ENCODE peak calls at places on chromosomes 1 and 21, in ten cellular contexts. One of them, this sample, is unnamed. For H3K4me1, the result is how much of the 10 kb centered on the place peaks cover.

GRCh38 chr21:33290441-33290840 is 24.3 kb downstream of the IL10RB start:
- DNase-seq in heart left ventricle: no peak
- DNase-seq in heart right ventricle: no peak
- DNase-seq in ovary: no peak
- DNase-seq in transverse colon: peak
- DNase-seq in effector memory CD4-positive, alpha-beta T cell: no peak
- DNase-seq in PC-3: no peak
- DNase-seq in gastrocnemius medialis: no peak
- DNase-seq in pancreas: peak
- DNase-seq in esophagus squamous epithelium: no peak
- DNase-seq in this sample: no peak

GRCh38 chr1:218467101-218467728 is 122.1 kb downstream of the TGFB2 start:
- DNase-seq in pancreas: no peak
- DNase-seq in effector memory CD4-positive, alpha-beta T cell: no peak
- DNase-seq in transverse colon: no peak
- DNase-seq in ovary: no peak
- DNase-seq in esophagus squamous epithelium: no peak
- DNase-seq in gastrocnemius medialis: no peak
- DNase-seq in heart right ventricle: no peak
- DNase-seq in PC-3: no peak
- DNase-seq in heart left ventricle: no peak
- DNase-seq in this sample: no peak

GRCh38 chr21:26949830-26950229 is 17.1 kb downstream of the ADAMTS5 start:
- DNase-seq in pancreas: no peak
- DNase-seq in transverse colon: no peak
- DNase-seq in esophagus squamous epithelium: no peak
- DNase-seq in heart right ventricle: no peak
- DNase-seq in ovary: no peak
- DNase-seq in effector memory CD4-positive, alpha-beta T cell: no peak
- DNase-seq in gastrocnemius medialis: no peak
- DNase-seq in PC-3: no peak
- DNase-seq in heart left ventricle: no peak
- DNase-seq in this sample: no peak

GRCh38 chr1:53641481-53642214 is 97.3 kb downstream of the GLIS1 start:
- DNase-seq in heart left ventricle: no peak
- DNase-seq in esophagus squamous epithelium: no peak
- DNase-seq in PC-3: no peak
- DNase-seq in heart right ventricle: no peak
- DNase-seq in pancreas: no peak
- DNase-seq in gastrocnemius medialis: no peak
- DNase-seq in ovary: no peak
- DNase-seq in transverse colon: no peak
- DNase-seq in effector memory CD4-positive, alpha-beta T cell: no peak
- DNase-seq in this sample: no peak

GRCh38 chr1:205018381-205018780 is 24.6 kb upstream of the CNTN2 start:
- DNase-seq in gastrocnemius medialis: no peak
- DNase-seq in heart right ventricle: no peak
- DNase-seq in heart left ventricle: no peak
- DNase-seq in esophagus squamous epithelium: no peak
- DNase-seq in effector memory CD4-positive, alpha-beta T cell: no peak
- DNase-seq in transverse colon: no peak
- DNase-seq in ovary: no peak
- DNase-seq in PC-3: no peak
- DNase-seq in pancreas: no peak
- DNase-seq in this sample: no peak

GRCh38 chr1:59198565-59198964 is 98.3 kb upstream of the FGGY start:
- DNase-seq in heart left ventricle: no peak
- DNase-seq in esophagus squamous epithelium: no peak
- DNase-seq in effector memory CD4-positive, alpha-beta T cell: no peak
- DNase-seq in PC-3: no peak
- DNase-seq in ovary: no peak
- DNase-seq in heart right ventricle: no peak
- DNase-seq in pancreas: no peak
- DNase-seq in gastrocnemius medialis: peak
- DNase-seq in transverse colon: no peak
- DNase-seq in this sample: no peak

GRCh38 chr21:45070970-45071369 is 3.4 kb upstream of the ADARB1 start:
- DNase-seq in heart left ventricle: no peak
- DNase-seq in esophagus squamous epithelium: no peak
- DNase-seq in gastrocnemius medialis: no peak
- DNase-seq in effector memory CD4-positive, alpha-beta T cell: no peak
- DNase-seq in PC-3: no peak
- DNase-seq in pancreas: no peak
- DNase-seq in ovary: no peak
- DNase-seq in transverse colon: no peak
- DNase-seq in heart right ventricle: no peak
- DNase-seq in this sample: no peak

GRCh38 chr1:196698993-196699392 is 47.1 kb downstream of the CFH start:
- DNase-seq in pancreas: no peak
- DNase-seq in heart left ventricle: no peak
- DNase-seq in ovary: no peak
- DNase-seq in transverse colon: no peak
- DNase-seq in esophagus squamous epithelium: no peak
- DNase-seq in effector memory CD4-positive, alpha-beta T cell: no peak
- DNase-seq in heart right ventricle: no peak
- DNase-seq in gastrocnemius medialis: no peak
- DNase-seq in PC-3: no peak
- DNase-seq in this sample: no peak

GRCh38 chr1:30675761-30676160 is 47.6 kb downstream of the MATN1 start:
- DNase-seq in heart left ventricle: no peak
- DNase-seq in heart right ventricle: no peak
- DNase-seq in effector memory CD4-positive, alpha-beta T cell: no peak
- DNase-seq in esophagus squamous epithelium: no peak
- DNase-seq in pancreas: no peak
- DNase-seq in transverse colon: no peak
- DNase-seq in gastrocnemius medialis: no peak
- DNase-seq in ovary: no peak
- DNase-seq in PC-3: peak
- DNase-seq in this sample: no peak

GRCh38 chr1:156117414-156118174 is 3.1 kb downstream of the LMNA start:
- DNase-seq in esophagus squamous epithelium: no peak
- DNase-seq in transverse colon: no peak
- DNase-seq in pancreas: no peak
- DNase-seq in heart left ventricle: no peak
- DNase-seq in ovary: no peak
- DNase-seq in effector memory CD4-positive, alpha-beta T cell: no peak
- DNase-seq in gastrocnemius medialis: no peak
- DNase-seq in PC-3: peak
- DNase-seq in heart right ventricle: no peak
- DNase-seq in this sample: no peak

GRCh38 chr1:38029725-38030511 is 16.7 kb downstream of the POU3F1 start:
- DNase-seq in effector memory CD4-positive, alpha-beta T cell: no peak
- DNase-seq in transverse colon: peak
- DNase-seq in gastrocnemius medialis: no peak
- DNase-seq in heart right ventricle: peak
- DNase-seq in ovary: no peak
- DNase-seq in PC-3: peak
- DNase-seq in pancreas: peak
- DNase-seq in heart left ventricle: peak
- DNase-seq in esophagus squamous epithelium: no peak
- DNase-seq in this sample: no peak

GRCh38 chr21:41634211-41634694 is 126.3 kb upstream of the TMPRSS2 start:
- DNase-seq in heart left ventricle: no peak
- DNase-seq in PC-3: peak
- DNase-seq in gastrocnemius medialis: no peak
- DNase-seq in heart right ventricle: no peak
- DNase-seq in esophagus squamous epithelium: no peak
- DNase-seq in ovary: no peak
- DNase-seq in transverse colon: peak
- DNase-seq in pancreas: no peak
- DNase-seq in effector memory CD4-positive, alpha-beta T cell: no peak
- DNase-seq in this sample: no peak

GRCh38 chr1:53619088-53619810 is 119.7 kb downstream of the GLIS1 start:
- DNase-seq in pancreas: no peak
- DNase-seq in transverse colon: peak
- DNase-seq in effector memory CD4-positive, alpha-beta T cell: no peak
- DNase-seq in esophagus squamous epithelium: no peak
- DNase-seq in PC-3: no peak
- DNase-seq in heart left ventricle: no peak
- DNase-seq in ovary: no peak
- DNase-seq in gastrocnemius medialis: no peak
- DNase-seq in heart right ventricle: no peak
- DNase-seq in this sample: no peak

GRCh38 chr21:38355353-38355752 is 98.6 kb downstream of the KCNJ15 start:
- DNase-seq in transverse colon: no peak
- DNase-seq in effector memory CD4-positive, alpha-beta T cell: no peak
- DNase-seq in ovary: no peak
- DNase-seq in gastrocnemius medialis: no peak
- DNase-seq in esophagus squamous epithelium: no peak
- DNase-seq in heart right ventricle: no peak
- DNase-seq in PC-3: no peak
- DNase-seq in heart left ventricle: no peak
- DNase-seq in pancreas: no peak
- DNase-seq in this sample: no peak
- H3K4me1 ChIP-seq in transverse colon: under half
- H3K4me1 ChIP-seq in effector memory CD4-positive, alpha-beta T cell: under half
- H3K4me1 ChIP-seq in ovary: under half
- H3K4me1 ChIP-seq in gastrocnemius medialis: under half
- H3K4me1 ChIP-seq in esophagus squamous epithelium: under half
- H3K4me1 ChIP-seq in heart right ventricle: under half
- H3K4me1 ChIP-seq in PC-3: under half
- H3K4me1 ChIP-seq in heart left ventricle: under half
- H3K4me1 ChIP-seq in pancreas: under half
- H3K4me1 ChIP-seq in this sample: under half

GRCh38 chr1:67759692-67760029 is 73.6 kb downstream of the GNG12 start:
- DNase-seq in esophagus squamous epithelium: no peak
- DNase-seq in heart right ventricle: no peak
- DNase-seq in transverse colon: no peak
- DNase-seq in PC-3: peak
- DNase-seq in ovary: no peak
- DNase-seq in gastrocnemius medialis: no peak
- DNase-seq in effector memory CD4-positive, alpha-beta T cell: no peak
- DNase-seq in heart left ventricle: no peak
- DNase-seq in pancreas: no peak
- DNase-seq in this sample: no peak
- H3K27ac ChIP-seq in esophagus squamous epithelium: peak
- H3K27ac ChIP-seq in heart right ventricle: peak
- H3K27ac ChIP-seq in transverse colon: peak
- H3K27ac ChIP-seq in PC-3: peak
- H3K27ac ChIP-seq in ovary: no peak
- H3K27ac ChIP-seq in gastrocnemius medialis: peak
- H3K27ac ChIP-seq in effector memory CD4-positive, alpha-beta T cell: no peak
- H3K27ac ChIP-seq in heart left ventricle: no peak
- H3K27ac ChIP-seq in pancreas: peak
- H3K27ac ChIP-seq in this sample: no peak

GRCh38 chr1:11653101-11653601 is 1.1 kb downstream of the FBXO2 start:
- DNase-seq in heart left ventricle: no peak
- DNase-seq in ovary: no peak
- DNase-seq in PC-3: peak
- DNase-seq in esophagus squamous epithelium: no peak
- DNase-seq in pancreas: peak
- DNase-seq in heart right ventricle: no peak
- DNase-seq in transverse colon: no peak
- DNase-seq in effector memory CD4-positive, alpha-beta T cell: no peak
- DNase-seq in gastrocnemius medialis: no peak
- DNase-seq in this sample: no peak

GRCh38 chr1:11653616-11654570 is at the start of gene FBXO2:
- DNase-seq in PC-3: no peak
- DNase-seq in heart right ventricle: peak
- DNase-seq in ovary: no peak
- DNase-seq in esophagus squamous epithelium: no peak
- DNase-seq in transverse colon: peak
- DNase-seq in gastrocnemius medialis: no peak
- DNase-seq in heart left ventricle: no peak
- DNase-seq in effector memory CD4-positive, alpha-beta T cell: no peak
- DNase-seq in pancreas: peak
- DNase-seq in this sample: no peak

GRCh38 chr1:11652203-11652780 is 1.9 kb downstream of the FBXO2 start:
- DNase-seq in PC-3: no peak
- DNase-seq in heart left ventricle: no peak
- DNase-seq in gastrocnemius medialis: no peak
- DNase-seq in ovary: no peak
- DNase-seq in pancreas: no peak
- DNase-seq in esophagus squamous epithelium: no peak
- DNase-seq in effector memory CD4-positive, alpha-beta T cell: no peak
- DNase-seq in heart right ventricle: no peak
- DNase-seq in transverse colon: no peak
- DNase-seq in this sample: no peak

GRCh38 chr1:11655263-11656079 is 794 bp downstream of the FBXO44 start:
- DNase-seq in gastrocnemius medialis: no peak
- DNase-seq in PC-3: no peak
- DNase-seq in ovary: no peak
- DNase-seq in esophagus squamous epithelium: no peak
- DNase-seq in effector memory CD4-positive, alpha-beta T cell: no peak
- DNase-seq in transverse colon: no peak
- DNase-seq in pancreas: peak
- DNase-seq in heart right ventricle: no peak
- DNase-seq in heart left ventricle: no peak
- DNase-seq in this sample: no peak

DNA sequence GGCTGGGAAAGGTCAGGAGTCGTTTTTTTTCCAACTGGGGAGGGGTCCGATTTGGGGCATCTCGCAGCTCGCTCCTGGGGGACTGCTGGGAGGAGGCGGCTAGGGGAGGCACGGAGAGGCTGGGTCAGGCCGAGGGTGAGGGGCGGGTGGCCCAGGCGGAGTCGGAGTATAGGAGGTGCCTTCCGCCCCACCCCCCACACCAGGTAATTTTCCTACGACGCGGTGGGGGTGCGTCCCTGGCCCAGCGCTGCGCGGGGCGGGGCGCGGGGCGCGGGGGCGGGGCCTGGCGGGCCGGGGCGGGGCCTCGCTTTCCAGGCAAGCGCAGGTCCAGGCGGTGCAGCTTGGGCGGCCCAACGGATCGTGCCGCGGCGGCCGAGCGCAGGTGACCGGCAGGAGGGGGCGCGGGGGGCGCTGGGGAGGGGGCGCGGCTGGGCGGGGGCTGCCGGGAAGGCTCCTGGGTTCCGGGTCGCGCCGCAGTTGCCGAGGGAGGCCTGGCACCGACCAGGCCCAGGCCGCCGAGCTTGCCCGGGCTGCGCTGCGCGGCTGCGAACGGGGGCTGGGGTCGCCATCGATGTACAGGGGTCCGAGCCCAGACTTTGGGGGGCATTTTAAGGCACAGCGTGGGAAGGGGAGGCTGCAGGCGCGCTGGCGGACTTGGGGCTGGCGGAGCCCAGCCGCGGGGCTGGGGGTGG is at the start of gene FBXO44:
- DNase-seq in heart right ventricle: peak
- DNase-seq in esophagus squamous epithelium: no peak
- DNase-seq in gastrocnemius medialis: peak
- DNase-seq in effector memory CD4-positive, alpha-beta T cell: peak
- DNase-seq in transverse colon: peak
- DNase-seq in pancreas: peak
- DNase-seq in ovary: peak
- DNase-seq in heart left ventricle: peak
- DNase-seq in PC-3: peak
- DNase-seq in this sample: no peak
- H3K4me3 ChIP-seq in heart right ventricle: peak
- H3K4me3 ChIP-seq in esophagus squamous epithelium: peak
- H3K4me3 ChIP-seq in gastrocnemius medialis: peak
- H3K4me3 ChIP-seq in effector memory CD4-positive, alpha-beta T cell: peak
- H3K4me3 ChIP-seq in transverse colon: peak
- H3K4me3 ChIP-seq in pancreas: peak
- H3K4me3 ChIP-seq in ovary: peak
- H3K4me3 ChIP-seq in heart left ventricle: peak
- H3K4me3 ChIP-seq in PC-3: peak
- H3K4me3 ChIP-seq in this sample: peak

DNA sequence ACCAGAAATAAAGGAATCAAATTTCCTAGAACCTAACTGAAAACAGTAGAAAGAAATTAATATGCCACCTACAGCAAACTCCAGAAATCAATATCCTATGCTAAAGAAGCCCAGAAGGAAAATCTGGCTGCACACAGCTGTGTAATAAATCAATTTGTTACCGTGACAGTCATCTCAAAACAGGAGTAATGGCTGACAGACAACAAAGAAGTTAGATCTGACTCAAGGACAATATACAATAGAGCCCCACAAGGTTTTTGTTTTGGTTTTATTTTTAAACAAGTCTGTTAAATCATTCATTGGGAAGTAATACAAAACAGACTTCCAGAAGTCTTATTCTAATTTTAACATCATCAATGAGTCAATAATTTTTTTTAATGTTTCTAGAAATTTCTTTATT is 168.4 kb downstream of the RERE start:
- DNase-seq in PC-3: peak
- DNase-seq in heart left ventricle: no peak
- DNase-seq in heart right ventricle: no peak
- DNase-seq in gastrocnemius medialis: no peak
- DNase-seq in effector memory CD4-positive, alpha-beta T cell: no peak
- DNase-seq in pancreas: no peak
- DNase-seq in transverse colon: no peak
- DNase-seq in esophagus squamous epithelium: no peak
- DNase-seq in ovary: no peak
- DNase-seq in this sample: no peak
- H3K4me1 ChIP-seq in PC-3: under half
- H3K4me1 ChIP-seq in heart left ventricle: under half
- H3K4me1 ChIP-seq in heart right ventricle: under half
- H3K4me1 ChIP-seq in gastrocnemius medialis: under half
- H3K4me1 ChIP-seq in effector memory CD4-positive, alpha-beta T cell: under half
- H3K4me1 ChIP-seq in pancreas: under half
- H3K4me1 ChIP-seq in transverse colon: under half
- H3K4me1 ChIP-seq in esophagus squamous epithelium: under half
- H3K4me1 ChIP-seq in ovary: under half
- H3K4me1 ChIP-seq in this sample: under half

This sample was measured in iPS DF 6.9.